ENCODE peak calls at places on chromosomes 13 and 19, in six cellular contexts. One of them, this sample, is unnamed.

GRCh38 chr13:95300625-95301134 is 571 bp downstream of the ABCC4 start:
- DNase-seq in neural crest cell: peak
- DNase-seq in astrocyte of the cerebellum: no peak
- DNase-seq in non-pigmented ciliary epithelial cell: no peak
- DNase-seq in stromal cell of bone marrow: no peak
- DNase-seq in ELR: peak
- DNase-seq in this sample: peak

GRCh38 chr13:99376924-99377323 is 69.7 kb upstream of the GPR183 start:
- DNase-seq in neural crest cell: no peak
- DNase-seq in astrocyte of the cerebellum: no peak
- DNase-seq in non-pigmented ciliary epithelial cell: no peak
- DNase-seq in stromal cell of bone marrow: no peak
- DNase-seq in ELR: no peak
- DNase-seq in this sample: no peak

GRCh38 chr19:18972301-18972831 is 31.3 kb upstream of the HOMER3 start:
- DNase-seq in neural crest cell: no peak
- DNase-seq in astrocyte of the cerebellum: no peak
- DNase-seq in non-pigmented ciliary epithelial cell: no peak
- DNase-seq in stromal cell of bone marrow: no peak
- DNase-seq in ELR: peak
- DNase-seq in this sample: no peak

GRCh38 chr13:93145199-93145598 is 81.4 kb upstream of the GPC6 start:
- DNase-seq in neural crest cell: no peak
- DNase-seq in astrocyte of the cerebellum: no peak
- DNase-seq in non-pigmented ciliary epithelial cell: no peak
- DNase-seq in stromal cell of bone marrow: no peak
- DNase-seq in ELR: no peak
- DNase-seq in this sample: no peak

GRCh38 chr19:47239152-47239551 is 8.2 kb upstream of the BBC3 start:
- DNase-seq in neural crest cell: no peak
- DNase-seq in astrocyte of the cerebellum: no peak
- DNase-seq in non-pigmented ciliary epithelial cell: no peak
- DNase-seq in stromal cell of bone marrow: no peak
- DNase-seq in ELR: peak
- DNase-seq in this sample: no peak

GRCh38 chr13:25375727-25376358 is 4.1 kb downstream of the ATP8A2 start:
- DNase-seq in neural crest cell: peak
- DNase-seq in astrocyte of the cerebellum: peak
- DNase-seq in non-pigmented ciliary epithelial cell: peak
- DNase-seq in stromal cell of bone marrow: peak
- DNase-seq in ELR: peak
- DNase-seq in this sample: peak

GRCh38 chr13:20411638-20412342 is 113.9 kb downstream of the CRYL1 start:
- DNase-seq in neural crest cell: no peak
- DNase-seq in astrocyte of the cerebellum: no peak
- DNase-seq in non-pigmented ciliary epithelial cell: no peak
- DNase-seq in stromal cell of bone marrow: no peak
- DNase-seq in ELR: no peak
- DNase-seq in this sample: no peak

GRCh38 chr19:46713781-46714522 is 3.0 kb downstream of the PRKD2 start:
- DNase-seq in neural crest cell: peak
- DNase-seq in astrocyte of the cerebellum: peak
- DNase-seq in non-pigmented ciliary epithelial cell: no peak
- DNase-seq in stromal cell of bone marrow: peak
- DNase-seq in ELR: peak
- DNase-seq in this sample: peak

GRCh38 chr19:54475706-54476105 is 2.6 kb upstream of the CDC42EP5 start:
- DNase-seq in neural crest cell: no peak
- DNase-seq in astrocyte of the cerebellum: no peak
- DNase-seq in non-pigmented ciliary epithelial cell: no peak
- DNase-seq in stromal cell of bone marrow: no peak
- DNase-seq in ELR: no peak
- DNase-seq in this sample: no peak